ENCODE peak calls at places on chromosomes 7 and 10, in ten cellular contexts. J is ovary, V is heart left ventricle, E is transverse colon, U is IMR-90, G is tibial nerve, A is HCT116, Q is prostate gland, I is Peyer's patch, X is thyroid gland. C is an unnamed sample.

GRCh38 chr10:3107426-3107961 is 40.1 kb downstream of the PFKP start:
- DNase-seq in Q (peak; percentile 89), G (peak; percentile 51), V (peak; percentile 80), U (peak; percentile 98), I (peak; percentile 63), X (peak; percentile 93), E (peak; percentile 43), J (peak; percentile 77), A (no peak), C (peak; percentile 85)

GRCh38 chr7:130222-130572 is 62.2 kb upstream of the FAM20C start:
- DNase-seq in I (no peak), A (no peak), E (no peak), U (no peak), Q (no peak), X (no peak), G (no peak), J (no peak), V (no peak), C (no peak)

GRCh38 chr10:72328045-72328828 is 26.5 kb downstream of the DNAJB12 start:
- DNase-seq in U (peak; percentile 57), A (no peak), V (peak; percentile 79), G (peak; percentile 52), I (peak; percentile 78), X (peak; percentile 90), E (peak; percentile 72), J (peak; percentile 76), Q (peak; percentile 71), C (peak; percentile 95)

GRCh38 chr10:121132278-121132672 is 281.1 kb downstream of the WDR11 start:
- DNase-seq in Q (no peak), A (no peak), X (no peak), E (no peak), V (no peak), U (no peak), I (no peak), G (no peak), J (no peak), C (no peak)

GRCh38 chr7:114879554-114879953 is 42.3 kb upstream of the MDFIC start:
- DNase-seq in E (no peak), U (peak; percentile 81), V (no peak), Q (no peak), J (no peak), A (no peak), G (no peak), I (no peak), X (no peak), C (no peak)

GRCh38 chr7:26499316-26499897 is 207.7 kb downstream of the SNX10 start:
- DNase-seq in I (no peak), A (no peak), U (no peak), X (no peak), V (no peak), J (no peak), E (peak; percentile 33), G (no peak), Q (no peak), C (no peak)

GRCh38 chr7:36209814-36210183 is 56.7 kb downstream of the EEPD1 start:
- DNase-seq in I (no peak), E (no peak), A (no peak), G (no peak), J (no peak), X (no peak), Q (no peak), V (no peak), U (no peak), C (no peak)

GRCh38 chr10:16904049-16904448 is 86.8 kb upstream of the RSU1 start:
- DNase-seq in I (no peak), V (no peak), A (no peak), Q (no peak), U (no peak), E (no peak), G (no peak), X (no peak), J (no peak), C (no peak)

GRCh38 chr7:91569702-91570457 is 305.6 kb downstream of the FZD1 start:
- DNase-seq in J (no peak), E (no peak), V (no peak), A (no peak), G (no peak), I (no peak), X (no peak), U (no peak), Q (peak; percentile 38), C (no peak)

GRCh38 chr10:120574986-120575385 is 118.0 kb downstream of the PLPP4 start:
- DNase-seq in Q (no peak), X (no peak), A (no peak), U (no peak), I (no peak), V (no peak), J (no peak), G (no peak), E (no peak), C (no peak)

GRCh38 chr7:113392421-113392820 is 274.1 kb upstream of the SMIM30 start:
- DNase-seq in V (no peak), A (no peak), U (no peak), J (no peak), Q (no peak), E (no peak), G (no peak), X (no peak), I (no peak), C (no peak)

GRCh38 chr10:14382531-14382930 is 51.8 kb upstream of the FRMD4A start:
- DNase-seq in A (no peak), G (no peak), U (no peak), I (no peak), Q (no peak), X (no peak), E (no peak), J (no peak), V (no peak), C (no peak)

GRCh38 chr7:149459540-149460433 is 1.1 kb downstream of the ZNF777 start:
- DNase-seq in V (no peak), U (no peak), X (peak; percentile 18), G (no peak), E (no peak), I (no peak), A (no peak), Q (no peak), J (no peak), C (no peak)

GRCh38 chr7:18497800-18498199 is 2.3 kb downstream of the HDAC9 start:
- DNase-seq in U (no peak), E (no peak), G (no peak), J (no peak), I (no peak), X (no peak), V (no peak), A (no peak), Q (no peak), C (no peak)

GRCh38 chr10:11018426-11018818 is 750 bp downstream of the CELF2 start:
- DNase-seq in E (peak; percentile 33), G (no peak), A (no peak), U (no peak), X (peak; percentile 20), Q (no peak), I (no peak), J (peak; percentile 53), V (peak; percentile 20), C (no peak)

GRCh38 chr10:93296151-93296550 is 186.0 kb downstream of the MYOF start:
- DNase-seq in V (no peak), J (no peak), U (no peak), E (no peak), A (no peak), G (no peak), I (no peak), Q (no peak), X (no peak), C (no peak)

GRCh38 chr10:78714225-78714624 is 354.5 kb upstream of the ZMIZ1 start:
- DNase-seq in V (no peak), A (no peak), X (peak; percentile 45), Q (no peak), J (no peak), E (no peak), I (no peak), G (no peak), U (no peak), C (no peak)

GRCh38 chr7:103613655-103614642 is 167.9 kb upstream of the SLC26A5 start:
- DNase-seq in Q (no peak), G (no peak), I (no peak), X (no peak), A (no peak), J (no peak), V (no peak), U (no peak), E (no peak), C (no peak)

DNA sequence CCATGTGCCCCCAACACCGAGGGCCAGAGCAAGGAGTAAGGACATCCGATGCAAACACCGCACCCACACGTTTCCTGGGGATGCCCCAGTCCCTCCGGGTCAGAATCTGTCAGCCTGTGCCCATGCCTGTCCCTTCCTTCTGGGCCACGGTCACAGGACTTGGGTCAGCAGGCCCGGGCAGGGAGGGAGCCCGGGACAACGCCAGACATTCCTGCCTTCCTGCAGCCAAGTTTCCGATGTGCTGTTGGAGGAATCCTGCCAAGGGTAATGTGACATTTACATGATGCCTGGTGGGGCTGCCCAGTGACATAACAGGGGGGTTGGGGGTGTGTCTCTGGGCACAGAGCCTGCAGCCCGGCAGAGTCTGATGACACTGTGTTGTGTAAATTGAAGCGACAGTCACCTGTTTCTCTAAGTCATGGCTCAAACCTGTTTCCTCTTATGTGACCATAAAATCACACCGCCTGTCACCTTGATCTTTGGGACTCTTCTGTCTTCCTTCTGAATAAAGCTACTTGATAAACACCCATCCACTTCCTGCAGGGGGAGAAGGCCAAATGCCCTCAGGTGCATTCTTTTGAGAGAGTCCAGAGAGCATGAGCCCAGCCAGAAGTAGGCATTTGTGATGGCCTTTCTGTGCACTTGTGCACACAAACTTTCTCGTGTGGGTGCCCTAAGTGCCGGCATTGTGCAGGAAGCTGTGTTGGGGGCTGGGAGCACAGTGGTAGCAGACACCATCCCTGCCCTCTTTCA is 175.3 kb upstream of the RHEB start:
- DNase-seq in I (peak; percentile 70), E (no peak), X (peak; percentile 68), G (no peak), A (no peak), J (no peak), U (no peak), V (peak; percentile 84), Q (peak; percentile 91), C (peak; percentile 86)
- TF ChIP-seq POLR2A in I (no peak), E (no peak), X (no peak), G (no peak), A (no peak), J (no peak), U (no peak), V (no peak), Q (no peak), C (no peak)

GRCh38 chr7:6259257-6259656 is 13.2 kb downstream of the CYTH3 start:
- DNase-seq in U (no peak), Q (no peak), J (no peak), G (no peak), A (no peak), X (no peak), V (no peak), E (no peak), I (no peak), C (no peak)
- H3K4me1 ChIP-seq in U (peaks cover 26% of the 10 kb centered on the region), Q (peaks cover 8% of the 10 kb centered on the region), J (peaks cover 15% of the 10 kb centered on the region), G (peaks cover 44% of the 10 kb centered on the region), A (no peaks in the 10 kb centered on the region), X (peaks cover 21% of the 10 kb centered on the region), V (peaks cover 78% of the 10 kb centered on the region), E (peaks cover 49% of the 10 kb centered on the region), I (peaks cover 46% of the 10 kb centered on the region), C (no peaks in the 10 kb centered on the region)

GRCh38 chr10:1102392-1102791 is 46.2 kb downstream of the WDR37 start:
- DNase-seq in U (peak; percentile 24), A (no peak), E (no peak), X (no peak), J (no peak), G (no peak), V (no peak), Q (no peak), I (peak; percentile 36), C (no peak)
- H3K36me3 ChIP-seq in U (peaks cover 34% of the 10 kb centered on the region), A (peaks cover 4% of the 10 kb centered on the region), E (peaks cover 24% of the 10 kb centered on the region), X (peaks cover 31% of the 10 kb centered on the region), J (no peaks in the 10 kb centered on the region), G (peaks cover 11% of the 10 kb centered on the region), V (peaks cover 90% of the 10 kb centered on the region), Q (no peaks in the 10 kb centered on the region), I (no peaks in the 10 kb centered on the region), C (peaks cover 31% of the 10 kb centered on the region)

GRCh38 chr10:69049564-69049955 is 38.3 kb upstream of the SRGN start:
- DNase-seq in I (no peak), U (no peak), E (no peak), Q (no peak), G (no peak), V (no peak), A (no peak), X (no peak), J (no peak), C (no peak)
- TF ChIP-seq POLR2A in I (no peak), U (no peak), E (no peak), Q (no peak), G (no peak), V (no peak), A (no peak), X (no peak), J (no peak), C (no peak)

C was measured in right lobe of liver.